ENCODE peak calls at places on chromosomes 13 and 19, in six cellular contexts. One of them, this sample, is unnamed. For H3K4me1, the result is how much of the 10 kb centered on the place peaks cover.

GRCh38 chr13:34076943-34077703 is 259.2 kb downstream of the RFC3 start:
- DNase-seq in HCT116: peak
- DNase-seq in A549: peak
- DNase-seq in gastrocnemius medialis: no peak
- DNase-seq in uterus: no peak
- DNase-seq in ovary: no peak
- DNase-seq in this sample: no peak

GRCh38 chr13:34750078-34750703 is 191.9 kb upstream of the NBEA start:
- DNase-seq in gastrocnemius medialis: no peak
- DNase-seq in HCT116: no peak
- DNase-seq in ovary: peak
- DNase-seq in A549: no peak
- DNase-seq in uterus: peak
- DNase-seq in this sample: no peak

GRCh38 chr19:46386151-46386550 is 27.2 kb downstream of the CCDC8 start:
- DNase-seq in A549: no peak
- DNase-seq in ovary: peak
- DNase-seq in gastrocnemius medialis: no peak
- DNase-seq in HCT116: no peak
- DNase-seq in uterus: no peak
- DNase-seq in this sample: no peak

GRCh38 chr19:40246292-40247073 is 20.0 kb upstream of the CCNP start:
- DNase-seq in A549: no peak
- DNase-seq in gastrocnemius medialis: no peak
- DNase-seq in ovary: no peak
- DNase-seq in uterus: no peak
- DNase-seq in HCT116: no peak
- DNase-seq in this sample: no peak

GRCh38 chr13:79336971-79337370 is 69.1 kb downstream of the RBM26 start:
- DNase-seq in uterus: no peak
- DNase-seq in ovary: no peak
- DNase-seq in HCT116: no peak
- DNase-seq in A549: no peak
- DNase-seq in gastrocnemius medialis: no peak
- DNase-seq in this sample: no peak

GRCh38 chr19:3152431-3152780 is 16.6 kb downstream of the GNA15 start:
- DNase-seq in uterus: no peak
- DNase-seq in HCT116: no peak
- DNase-seq in A549: no peak
- DNase-seq in ovary: no peak
- DNase-seq in gastrocnemius medialis: no peak
- DNase-seq in this sample: no peak

GRCh38 chr19:29264897-29265296 is 51.9 kb upstream of the UQCRFS1 start:
- DNase-seq in ovary: no peak
- DNase-seq in A549: no peak
- DNase-seq in uterus: no peak
- DNase-seq in gastrocnemius medialis: no peak
- DNase-seq in HCT116: no peak
- DNase-seq in this sample: peak

GRCh38 chr13:30119476-30119875 is 187.9 kb downstream of the KATNAL1 start:
- DNase-seq in A549: no peak
- DNase-seq in ovary: no peak
- DNase-seq in HCT116: no peak
- DNase-seq in gastrocnemius medialis: no peak
- DNase-seq in uterus: peak
- DNase-seq in this sample: no peak

GRCh38 chr19:57280913-57281425 is 684 bp downstream of the ZNF460 start:
- DNase-seq in uterus: no peak
- DNase-seq in HCT116: no peak
- DNase-seq in gastrocnemius medialis: no peak
- DNase-seq in A549: peak
- DNase-seq in ovary: no peak
- DNase-seq in this sample: no peak

GRCh38 chr13:110495376-110495775 is 66.1 kb downstream of the RAB20 start:
- DNase-seq in gastrocnemius medialis: no peak
- DNase-seq in HCT116: no peak
- DNase-seq in A549: no peak
- DNase-seq in ovary: no peak
- DNase-seq in uterus: no peak
- DNase-seq in this sample: no peak

GRCh38 chr19:658916-659839 is 3.8 kb downstream of the RNF126 start:
- DNase-seq in uterus: no peak
- DNase-seq in A549: no peak
- DNase-seq in ovary: no peak
- DNase-seq in HCT116: no peak
- DNase-seq in gastrocnemius medialis: peak
- DNase-seq in this sample: no peak

GRCh38 chr19:658059-658839 is 4.8 kb downstream of the RNF126 start:
- DNase-seq in uterus: no peak
- DNase-seq in gastrocnemius medialis: no peak
- DNase-seq in ovary: no peak
- DNase-seq in A549: no peak
- DNase-seq in HCT116: no peak
- DNase-seq in this sample: no peak

GRCh38 chr19:655691-656090 is 7.3 kb downstream of the RNF126 start:
- DNase-seq in uterus: no peak
- DNase-seq in HCT116: no peak
- DNase-seq in ovary: no peak
- DNase-seq in A549: no peak
- DNase-seq in gastrocnemius medialis: no peak
- DNase-seq in this sample: no peak

GRCh38 chr19:656751-657559 is 6.1 kb downstream of the RNF126 start:
- DNase-seq in gastrocnemius medialis: no peak
- DNase-seq in ovary: no peak
- DNase-seq in HCT116: no peak
- DNase-seq in A549: no peak
- DNase-seq in uterus: no peak
- DNase-seq in this sample: no peak

DNA sequence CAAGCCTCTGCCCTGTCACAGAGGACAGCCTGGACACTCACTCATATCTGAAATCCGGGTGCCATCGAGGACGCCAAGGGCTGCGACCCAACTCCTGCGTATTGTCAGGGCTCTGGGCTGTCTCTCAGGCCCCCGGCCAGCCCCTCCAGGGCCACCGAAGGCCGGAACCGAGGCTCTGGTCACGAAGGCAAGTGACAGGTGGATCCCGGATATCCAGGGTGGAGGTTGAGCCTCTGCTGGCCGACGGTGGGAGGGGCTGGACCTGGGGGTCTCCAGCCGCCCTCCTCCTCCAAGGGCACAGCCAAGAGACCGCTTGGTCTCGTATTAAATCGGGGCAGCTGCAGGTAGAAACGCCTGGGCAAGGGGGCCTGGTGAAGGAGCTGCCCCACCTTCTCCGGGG is 5.4 kb downstream of the RNF126 start:
- DNase-seq in uterus: no peak
- DNase-seq in HCT116: no peak
- DNase-seq in ovary: no peak
- DNase-seq in gastrocnemius medialis: no peak
- DNase-seq in A549: no peak
- DNase-seq in this sample: no peak
- H3K4me1 ChIP-seq in uterus: under half
- H3K4me1 ChIP-seq in HCT116: under half
- H3K4me1 ChIP-seq in ovary: under half
- H3K4me1 ChIP-seq in gastrocnemius medialis: under half
- H3K4me1 ChIP-seq in A549: under half
- H3K4me1 ChIP-seq in this sample: half or more

GRCh38 chr13:74774252-74774651 is 640.0 kb upstream of the KLF12 start:
- DNase-seq in gastrocnemius medialis: no peak
- DNase-seq in HCT116: no peak
- DNase-seq in ovary: no peak
- DNase-seq in uterus: no peak
- DNase-seq in A549: no peak
- DNase-seq in this sample: no peak

GRCh38 chr13:74773263-74773662 is 639.1 kb upstream of the KLF12 start:
- DNase-seq in ovary: no peak
- DNase-seq in HCT116: no peak
- DNase-seq in A549: no peak
- DNase-seq in gastrocnemius medialis: no peak
- DNase-seq in uterus: no peak
- DNase-seq in this sample: no peak

GRCh38 chr13:74778946-74779345 is 644.7 kb upstream of the KLF12 start:
- DNase-seq in A549: no peak
- DNase-seq in uterus: no peak
- DNase-seq in gastrocnemius medialis: no peak
- DNase-seq in HCT116: no peak
- DNase-seq in ovary: no peak
- DNase-seq in this sample: no peak

GRCh38 chr13:74778087-74778486 is 643.9 kb upstream of the KLF12 start:
- DNase-seq in gastrocnemius medialis: no peak
- DNase-seq in uterus: no peak
- DNase-seq in ovary: no peak
- DNase-seq in A549: no peak
- DNase-seq in HCT116: no peak
- DNase-seq in this sample: no peak
- TF ChIP-seq POLR2A in gastrocnemius medialis: no peak
- TF ChIP-seq POLR2A in uterus: no peak
- TF ChIP-seq POLR2A in ovary: no peak
- TF ChIP-seq POLR2A in A549: no peak
- TF ChIP-seq POLR2A in HCT116: no peak
- TF ChIP-seq POLR2A in this sample: no peak

GRCh38 chr19:45138303-45138751 is 22.5 kb downstream of the NKPD1 start:
- DNase-seq in ovary: no peak
- DNase-seq in HCT116: no peak
- DNase-seq in gastrocnemius medialis: no peak
- DNase-seq in uterus: no peak
- DNase-seq in A549: no peak
- DNase-seq in this sample: no peak

GRCh38 chr19:45139286-45140143 is 21.3 kb downstream of the NKPD1 start:
- DNase-seq in ovary: no peak
- DNase-seq in uterus: no peak
- DNase-seq in A549: no peak
- DNase-seq in HCT116: no peak
- DNase-seq in gastrocnemius medialis: no peak
- DNase-seq in this sample: no peak

GRCh38 chr19:45136507-45137178 is 24.1 kb downstream of the NKPD1 start:
- DNase-seq in gastrocnemius medialis: no peak
- DNase-seq in uterus: no peak
- DNase-seq in HCT116: no peak
- DNase-seq in ovary: no peak
- DNase-seq in A549: no peak
- DNase-seq in this sample: no peak

GRCh38 chr19:45135176-45135575 is 25.6 kb downstream of the NKPD1 start:
- DNase-seq in gastrocnemius medialis: no peak
- DNase-seq in uterus: no peak
- DNase-seq in A549: no peak
- DNase-seq in HCT116: no peak
- DNase-seq in ovary: no peak
- DNase-seq in this sample: no peak

DNA sequence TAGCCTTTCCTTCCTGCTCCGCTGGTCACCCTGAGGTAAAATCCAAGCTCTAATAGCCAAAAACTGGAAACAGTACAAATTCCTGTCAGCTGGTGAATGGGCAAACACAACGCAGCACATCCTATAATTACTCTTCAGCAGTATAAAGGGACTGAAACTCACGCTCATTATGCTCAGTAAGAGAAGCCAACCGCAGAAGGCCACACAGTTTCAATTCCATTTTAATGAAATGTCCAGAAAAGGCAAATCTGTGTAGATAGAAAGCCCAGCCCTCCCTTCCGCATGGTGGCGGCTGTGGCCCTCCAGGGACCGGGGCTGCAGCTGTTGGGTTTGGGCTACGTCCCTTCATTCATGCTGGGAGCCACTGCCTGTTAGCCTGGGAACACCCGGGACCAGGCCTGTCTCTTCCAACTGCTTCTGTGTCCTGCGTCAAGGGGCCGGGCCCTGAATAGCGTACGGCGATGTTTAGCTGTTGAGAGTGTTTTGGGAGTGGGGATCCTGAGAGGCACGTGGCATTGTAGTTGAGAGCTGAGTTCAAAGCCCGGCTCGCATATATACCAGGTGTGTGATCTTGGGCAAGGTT is 23.5 kb downstream of the NKPD1 start:
- DNase-seq in A549: no peak
- DNase-seq in ovary: no peak
- DNase-seq in HCT116: no peak
- DNase-seq in gastrocnemius medialis: no peak
- DNase-seq in uterus: no peak
- DNase-seq in this sample: no peak
- H3K4me1 ChIP-seq in A549: under half
- H3K4me1 ChIP-seq in ovary: under half
- H3K4me1 ChIP-seq in HCT116: under half
- H3K4me1 ChIP-seq in gastrocnemius medialis: under half
- H3K4me1 ChIP-seq in uterus: under half
- H3K4me1 ChIP-seq in this sample: under half

GRCh38 chr19:42217522-42218442 is at the start of gene DEDD2:
- DNase-seq in A549: peak
- DNase-seq in uterus: peak
- DNase-seq in HCT116: peak
- DNase-seq in ovary: peak
- DNase-seq in gastrocnemius medialis: peak
- DNase-seq in this sample: peak

GRCh38 chr19:42216653-42217521 is 590 bp downstream of the DEDD2 start:
- DNase-seq in ovary: peak
- DNase-seq in gastrocnemius medialis: no peak
- DNase-seq in HCT116: no peak
- DNase-seq in A549: no peak
- DNase-seq in uterus: peak
- DNase-seq in this sample: no peak

GRCh38 chr19:42220751-42221097 is 612 bp downstream of the ZNF526 start:
- DNase-seq in gastrocnemius medialis: no peak
- DNase-seq in A549: no peak
- DNase-seq in HCT116: no peak
- DNase-seq in uterus: no peak
- DNase-seq in ovary: no peak
- DNase-seq in this sample: no peak

GRCh38 chr19:42224940-42225717 is 5.0 kb downstream of the ZNF526 start:
- DNase-seq in ovary: no peak
- DNase-seq in A549: no peak
- DNase-seq in gastrocnemius medialis: no peak
- DNase-seq in HCT116: no peak
- DNase-seq in uterus: no peak
- DNase-seq in this sample: no peak

DNA sequence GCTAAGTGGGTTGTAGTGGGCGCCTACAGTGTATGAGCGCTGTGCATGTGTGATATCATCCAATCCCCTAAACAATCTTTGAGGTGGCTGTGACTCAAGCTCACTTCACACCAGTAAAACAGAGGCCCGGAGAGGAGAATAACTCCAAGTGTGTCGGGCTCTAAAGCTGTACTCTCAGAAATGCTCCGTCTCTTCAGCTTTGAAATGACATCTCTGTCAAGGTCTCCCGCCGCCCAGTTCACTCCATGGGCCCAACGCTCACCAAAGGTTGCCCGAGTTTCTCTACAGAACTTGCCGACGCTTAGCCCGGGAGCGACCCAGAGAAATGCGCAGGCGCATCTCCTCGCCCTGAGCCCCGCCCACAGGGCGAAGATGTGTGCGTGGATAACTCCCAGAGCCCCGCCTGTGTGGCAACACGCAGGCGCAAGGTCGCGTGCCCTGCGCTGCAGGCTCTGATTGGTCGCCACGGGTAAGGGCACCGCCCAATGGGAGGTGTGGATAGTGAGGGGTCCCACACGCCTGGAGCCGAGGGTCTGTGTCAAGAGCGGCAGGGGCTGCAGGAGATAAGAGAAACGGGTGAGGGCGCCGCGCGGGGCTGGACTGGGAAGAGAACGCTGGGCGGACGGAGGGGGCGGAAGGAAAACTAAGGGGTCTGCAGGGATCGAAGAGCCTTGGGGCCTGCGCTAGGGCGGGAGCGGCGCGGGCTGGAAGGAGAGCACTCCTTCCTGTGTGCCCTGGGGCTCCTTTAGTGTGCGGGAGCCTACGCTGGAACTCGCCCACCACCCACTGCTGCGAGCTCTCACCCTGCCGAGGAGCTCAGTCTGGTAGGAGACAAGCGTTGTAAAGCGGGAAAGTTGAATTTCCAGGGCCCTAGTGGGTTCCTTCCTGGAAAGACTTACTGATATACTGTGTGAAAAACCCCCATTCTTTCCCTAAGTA is at the start of gene ZNF526:
- DNase-seq in uterus: peak
- DNase-seq in ovary: peak
- DNase-seq in gastrocnemius medialis: peak
- DNase-seq in HCT116: peak
- DNase-seq in A549: peak
- DNase-seq in this sample: no peak
- TF ChIP-seq POLR2A in uterus: peak
- TF ChIP-seq POLR2A in ovary: peak
- TF ChIP-seq POLR2A in gastrocnemius medialis: peak
- TF ChIP-seq POLR2A in HCT116: peak
- TF ChIP-seq POLR2A in A549: peak
- TF ChIP-seq POLR2A in this sample: no peak

This sample was measured in vagina.